ENCODE peak calls at places on chromosomes 5 and 9, in ten cellular contexts. W is AG10803, D is adipocyte, P is lung, R is psoas muscle, X is NCI-H2081, V is SIG-M5, C is PC-9, A is pulmonary artery endothelial cell, Q is anterior cingulate cortex. J is an unnamed sample.

GRCh38 chr5:41835625-41836024 is 34.6 kb downstream of the OXCT1 start:
- DNase-seq in W (peak), D (peak), P (no peak), R (peak), X (no peak), V (no peak), C (no peak), A (peak), Q (peak), J (no peak)

GRCh38 chr5:54553659-54554207 is 36.2 kb downstream of the SNX18 start:
- DNase-seq in W (no peak), D (no peak), P (no peak), R (no peak), X (no peak), V (no peak), C (no peak), A (no peak), Q (peak), J (no peak)

GRCh38 chr9:70477146-70477745 is 62.8 kb upstream of the KLF9 start:
- DNase-seq in W (peak), D (no peak), P (no peak), R (no peak), X (no peak), V (no peak), C (no peak), A (no peak), Q (no peak), J (no peak)

GRCh38 chr5:72523960-72524582 is 16.9 kb upstream of the ZNF366 start:
- DNase-seq in W (peak), D (peak), P (no peak), R (no peak), X (no peak), V (no peak), C (peak), A (peak), Q (no peak), J (peak)

GRCh38 chr9:95901506-95901905 is 26.0 kb downstream of the ERCC6L2 start:
- DNase-seq in W (no peak), D (no peak), P (no peak), R (no peak), X (peak), V (no peak), C (no peak), A (no peak), Q (no peak), J (no peak)

GRCh38 chr9:97711223-97711626 is 14.1 kb upstream of the XPA start:
- DNase-seq in W (no peak), D (no peak), P (no peak), R (no peak), X (no peak), V (no peak), C (no peak), A (no peak), Q (no peak), J (no peak)

GRCh38 chr5:12985142-12985541 is 959.3 kb downstream of the DNAH5 start:
- DNase-seq in W (no peak), D (no peak), P (no peak), R (no peak), X (no peak), V (no peak), C (no peak), A (no peak), Q (no peak), J (no peak)

GRCh38 chr5:10503997-10504761 is 59.7 kb upstream of the ANKRD33B start:
- DNase-seq in W (no peak), D (no peak), P (no peak), R (no peak), X (peak), V (no peak), C (no peak), A (no peak), Q (no peak), J (no peak)

GRCh38 chr5:11851965-11852745 is 52.1 kb downstream of the CTNND2 start:
- DNase-seq in W (no peak), D (no peak), P (no peak), R (no peak), X (no peak), V (no peak), C (no peak), A (no peak), Q (no peak), J (no peak)

J was measured in keratinocyte.